ENCODE peak calls at places on chromosomes 16 and 17, in five cellular contexts. D, M, Z, V and B are unnamed samples.
A peak's percentile ranks its signal among the peaks of the same experiment; 100 is the strongest.

GRCh38 chr17:72187544-72187943 is 66.7 kb downstream of the SOX9 start:
- DNase-seq in D (no peak), M (no peak), Z (no peak), V (no peak), B (no peak)

GRCh38 chr16:48605518-48606110 is 4.4 kb downstream of the N4BP1 start:
- DNase-seq in D (no peak), M (no peak), Z (no peak), V (no peak), B (no peak)

GRCh38 chr17:22694362-22695227 is 1002.3 kb downstream of the KCNJ18 start:
- DNase-seq in D (no peak), M (no peak), Z (no peak), V (no peak), B (no peak)

GRCh38 chr16:84603115-84603816 is 14.6 kb downstream of the COTL1 start:
- DNase-seq in D (peak; percentile 61), M (peak; percentile 61), Z (peak; percentile 55), V (no peak), B (no peak)

GRCh38 chr16:27598921-27599565 is 49.1 kb downstream of the KATNIP start:
- DNase-seq in D (no peak), M (no peak), Z (no peak), V (no peak), B (no peak)

GRCh38 chr16:56279132-56279531 is 87.8 kb downstream of the GNAO1 start:
- DNase-seq in D (peak; percentile 49), M (peak; percentile 49), Z (no peak), V (peak; percentile 80), B (no peak)

GRCh38 chr17:33986566-33986965 is 268.5 kb upstream of the CCL2 start:
- DNase-seq in D (no peak), M (no peak), Z (no peak), V (no peak), B (no peak)

GRCh38 chr17:33901085-33901484 is 354.0 kb upstream of the CCL2 start:
- DNase-seq in D (no peak), M (no peak), Z (no peak), V (no peak), B (no peak)

GRCh38 chr16:67862623-67863583 is 9.9 kb upstream of the EDC4 start:
- DNase-seq in D (no peak), M (no peak), Z (no peak), V (no peak), B (no peak)

GRCh38 chr16:58010886-58011285 is 9.7 kb downstream of the USB1 start:
- DNase-seq in D (no peak), M (no peak), Z (no peak), V (no peak), B (no peak)

GRCh38 chr17:57484826-57485565 is 228.7 kb downstream of the MSI2 start:
- DNase-seq in D (no peak), M (no peak), Z (no peak), V (no peak), B (peak; percentile 67)

GRCh38 chr16:3443108-3444031 is at the start of the genes NAA60 and ZNF597:
- DNase-seq in D (peak; percentile 91), M (peak; percentile 71), Z (peak; percentile 83), V (peak; percentile 89), B (peak; percentile 89)

GRCh38 chr16:28139530-28139929 is 72.2 kb downstream of the XPO6 start:
- DNase-seq in D (no peak), M (no peak), Z (no peak), V (no peak), B (no peak)

GRCh38 chr16:89319883-89320716 is 102.6 kb downstream of the ZNF778 start:
- DNase-seq in D (peak; percentile 71), M (peak; percentile 94), Z (no peak), V (no peak), B (peak; percentile 57)

GRCh38 chr16:49651980-49652379 is 203.9 kb downstream of the ZNF423 start:
- DNase-seq in D (no peak), M (no peak), Z (no peak), V (no peak), B (no peak)

GRCh38 chr16:5064915-5065314 is 841 bp downstream of the C16orf89 start:
- DNase-seq in D (no peak), M (no peak), Z (no peak), V (no peak), B (no peak)

GRCh38 chr17:22515599-22515998 is 823.3 kb downstream of the KCNJ18 start:
- DNase-seq in D (no peak), M (no peak), Z (no peak), V (no peak), B (no peak)

GRCh38 chr17:76492989-76493501 is 8.2 kb downstream of the RHBDF2 start:
- DNase-seq in D (peak; percentile 61), M (peak; percentile 50), Z (no peak), V (peak; percentile 44), B (peak; percentile 81)

GRCh38 chr17:42387663-42388380 is 420 bp downstream of the STAT3 start:
- DNase-seq in D (peak; percentile 39), M (peak; percentile 56), Z (no peak), V (peak; percentile 50), B (peak; percentile 18)

GRCh38 chr17:58278661-58279015 is 2.1 kb downstream of the MPO start:
- DNase-seq in D (no peak), M (no peak), Z (no peak), V (no peak), B (no peak)

GRCh38 chr16:11624645-11625607 is 38.2 kb upstream of the LITAF start:
- DNase-seq in D (no peak), M (no peak), Z (no peak), V (no peak), B (no peak)

GRCh38 chr17:53950207-53950857 is 127.6 kb downstream of the KIF2B start:
- DNase-seq in D (peak; percentile 21), M (no peak), Z (no peak), V (no peak), B (peak; percentile 9)

GRCh38 chr16:4677994-4678393 is 15.4 kb upstream of the NUDT16L1 start:
- DNase-seq in D (no peak), M (no peak), Z (no peak), V (no peak), B (no peak)

GRCh38 chr16:66537236-66537635 is 12.7 kb downstream of the TK2 start:
- DNase-seq in D (no peak), M (no peak), Z (no peak), V (no peak), B (no peak)

GRCh38 chr17:38421224-38421841 is 6.9 kb upstream of the ARHGAP23 start:
- DNase-seq in D (peak; percentile 65), M (no peak), Z (no peak), V (peak; percentile 51), B (no peak)
- TF ChIP-seq EZH2 in D (peak; percentile 48), M (no peak), Z (no peak), V (no peak), B (no peak)

DNA sequence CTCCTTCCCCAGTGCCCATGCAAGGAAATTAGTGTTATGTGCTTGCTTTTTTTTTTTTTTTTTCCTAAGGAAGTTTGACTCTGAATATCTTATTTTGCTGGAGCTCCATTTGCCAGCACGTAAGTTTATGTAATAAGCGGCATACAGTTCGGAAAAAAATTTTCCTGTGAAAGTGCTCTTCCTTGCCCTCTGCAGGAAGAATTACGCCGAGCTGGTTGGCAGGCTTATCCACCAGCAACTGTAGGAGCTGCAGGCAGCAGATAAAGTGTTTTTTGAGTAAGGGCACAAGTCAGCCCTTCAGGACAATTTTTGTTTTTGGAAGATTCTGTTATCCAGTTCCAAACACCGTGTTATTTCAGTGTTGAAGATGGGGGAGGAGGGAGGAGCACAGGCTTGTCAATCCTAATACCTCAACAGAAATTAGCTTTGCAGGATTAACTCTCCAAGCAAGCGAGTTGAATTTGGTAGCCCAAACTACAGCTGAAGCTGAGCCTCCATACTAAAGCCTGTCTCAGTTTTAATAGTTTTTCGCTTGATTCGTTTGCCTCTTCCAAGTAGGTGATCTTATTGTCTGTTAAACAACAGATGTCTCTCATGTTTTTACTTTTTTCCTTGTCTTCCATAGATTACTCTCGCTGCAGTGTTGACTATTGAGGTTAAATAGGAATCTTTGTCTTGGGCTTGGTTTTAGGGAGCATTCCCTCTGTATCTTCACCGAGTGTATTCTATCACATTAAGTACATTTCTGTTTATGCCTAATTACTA is 1.1 kb downstream of the SPECC1 start:
- DNase-seq in D (peak; percentile 78), M (peak; percentile 60), Z (peak; percentile 54), V (no peak), B (peak; percentile 44)
- TF ChIP-seq EZH2 in D (no peak), M (no peak), Z (no peak), V (no peak), B (no peak)

GRCh38 chr17:48996696-48997102 is 486 bp upstream of the IGF2BP1 start:
- DNase-seq in D (peak; percentile 64), M (no peak), Z (no peak), V (no peak), B (no peak)

GRCh38 chr17:48995332-48995870 is 1.8 kb upstream of the IGF2BP1 start:
- DNase-seq in D (peak; percentile 35), M (no peak), Z (no peak), V (no peak), B (no peak)

GRCh38 chr17:48993305-48993704 is 3.9 kb upstream of the IGF2BP1 start:
- DNase-seq in D (no peak), M (no peak), Z (no peak), V (no peak), B (no peak)

GRCh38 chr17:48995871-48996695 is 1.1 kb upstream of the IGF2BP1 start:
- DNase-seq in D (peak; percentile 87), M (no peak), Z (no peak), V (no peak), B (no peak)

GRCh38 chr17:48994548-48995331 is 2.4 kb upstream of the IGF2BP1 start:
- DNase-seq in D (no peak), M (no peak), Z (no peak), V (no peak), B (no peak)
- TF ChIP-seq EZH2 in D (no peak), M (no peak), Z (no peak), V (no peak), B (no peak)

DNA sequence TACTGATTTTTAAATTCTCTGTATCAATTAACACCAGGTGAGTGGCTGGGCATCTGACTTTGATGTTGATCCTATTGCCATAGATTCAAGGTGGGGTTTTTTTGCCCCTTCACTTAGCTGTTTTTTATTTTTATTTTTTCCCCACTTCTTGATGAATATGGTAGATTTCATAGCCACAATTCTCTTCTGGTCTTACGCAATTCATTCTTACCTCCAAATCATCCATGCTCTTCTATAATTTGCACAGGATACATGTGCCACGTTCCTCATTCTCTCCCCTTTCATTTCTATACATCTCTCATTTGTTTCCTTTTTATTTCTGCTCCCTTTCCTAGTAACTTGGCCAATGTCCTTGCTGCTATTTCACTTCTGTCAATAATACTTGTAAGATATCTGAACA is 14.9 kb upstream of the HS3ST4 start:
- DNase-seq in D (no peak), M (no peak), Z (no peak), V (no peak), B (no peak)
- TF ChIP-seq EZH2 in D (no peak), M (no peak), Z (no peak), V (no peak), B (no peak)

DNA sequence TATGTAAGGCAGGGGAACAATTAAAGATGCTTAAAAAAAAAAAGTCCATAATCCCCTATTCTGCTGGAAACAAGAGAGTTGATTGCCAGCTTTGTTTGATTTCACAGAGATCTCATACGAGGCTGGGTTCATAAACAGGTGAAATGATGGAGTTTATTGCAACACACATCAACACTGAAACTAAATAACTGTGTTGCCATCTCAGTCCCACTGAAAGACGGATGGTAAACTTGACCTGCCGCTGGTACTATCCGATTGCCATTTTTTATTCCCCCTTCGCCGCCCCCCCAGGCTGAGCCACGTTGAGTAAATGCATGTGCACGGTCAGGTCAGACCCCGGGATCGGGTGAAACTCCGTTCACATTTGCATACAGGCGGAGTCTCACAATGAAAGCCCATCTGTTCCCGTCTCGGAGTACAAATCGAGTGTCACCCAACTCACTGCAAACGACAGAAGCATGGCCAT is 119.2 kb downstream of the SKAP1 start:
- DNase-seq in D (peak; percentile 4), M (no peak), Z (no peak), V (no peak), B (no peak)
- TF ChIP-seq EZH2 in D (peak; percentile 35), M (no peak), Z (no peak), V (no peak), B (no peak)